ENCODE peak calls at places on chromosome 10, in nine cellular contexts. One of them, this sample, is unnamed.

GRCh38 chr10:33630761-33631160 is 296.3 kb upstream of the NRP1 start:
- DNase-seq in IMR-90: no peak
- DNase-seq in NB4: no peak
- DNase-seq in stomach: no peak
- DNase-seq in fibroblast of pulmonary artery: no peak
- DNase-seq in AG10803: no peak
- DNase-seq in AG09319: no peak
- DNase-seq in GM23338: no peak
- DNase-seq in CD8-positive, alpha-beta T cell: no peak
- DNase-seq in this sample: no peak

GRCh38 chr10:10786334-10787090 is 231.2 kb upstream of the CELF2 start:
- DNase-seq in GM23338: no peak
- DNase-seq in NB4: peak
- DNase-seq in CD8-positive, alpha-beta T cell: no peak
- DNase-seq in IMR-90: peak
- DNase-seq in AG10803: peak
- DNase-seq in stomach: no peak
- DNase-seq in AG09319: no peak
- DNase-seq in fibroblast of pulmonary artery: peak
- DNase-seq in this sample: peak

GRCh38 chr10:78316451-78316931 is 282.8 kb downstream of the RPS24 start:
- DNase-seq in AG10803: peak
- DNase-seq in CD8-positive, alpha-beta T cell: no peak
- DNase-seq in stomach: no peak
- DNase-seq in GM23338: no peak
- DNase-seq in IMR-90: peak
- DNase-seq in fibroblast of pulmonary artery: no peak
- DNase-seq in NB4: no peak
- DNase-seq in AG09319: no peak
- DNase-seq in this sample: peak

GRCh38 chr10:60661627-60662026 is 116.7 kb upstream of the CDK1 start:
- DNase-seq in AG09319: no peak
- DNase-seq in NB4: no peak
- DNase-seq in stomach: no peak
- DNase-seq in CD8-positive, alpha-beta T cell: no peak
- DNase-seq in GM23338: peak
- DNase-seq in fibroblast of pulmonary artery: peak
- DNase-seq in AG10803: peak
- DNase-seq in IMR-90: peak
- DNase-seq in this sample: peak

GRCh38 chr10:84205049-84205852 is 10.9 kb downstream of the CDHR1 start:
- DNase-seq in stomach: peak
- DNase-seq in NB4: peak
- DNase-seq in fibroblast of pulmonary artery: peak
- DNase-seq in AG09319: no peak
- DNase-seq in CD8-positive, alpha-beta T cell: peak
- DNase-seq in AG10803: peak
- DNase-seq in IMR-90: peak
- DNase-seq in GM23338: peak
- DNase-seq in this sample: peak

GRCh38 chr10:13959443-13960359 is 371.0 kb downstream of the FRMD4A start:
- DNase-seq in AG10803: no peak
- DNase-seq in AG09319: no peak
- DNase-seq in GM23338: no peak
- DNase-seq in CD8-positive, alpha-beta T cell: no peak
- DNase-seq in NB4: no peak
- DNase-seq in IMR-90: no peak
- DNase-seq in fibroblast of pulmonary artery: no peak
- DNase-seq in stomach: no peak
- DNase-seq in this sample: no peak

GRCh38 chr10:112832361-112832878 is 117.6 kb upstream of the TCF7L2 start:
- DNase-seq in AG09319: no peak
- DNase-seq in IMR-90: peak
- DNase-seq in NB4: no peak
- DNase-seq in CD8-positive, alpha-beta T cell: no peak
- DNase-seq in AG10803: peak
- DNase-seq in stomach: no peak
- DNase-seq in GM23338: peak
- DNase-seq in fibroblast of pulmonary artery: no peak
- DNase-seq in this sample: no peak

GRCh38 chr10:30002438-30003266 is 56.7 kb downstream of the JCAD start:
- DNase-seq in GM23338: peak
- DNase-seq in AG10803: peak
- DNase-seq in NB4: peak
- DNase-seq in stomach: peak
- DNase-seq in CD8-positive, alpha-beta T cell: peak
- DNase-seq in fibroblast of pulmonary artery: peak
- DNase-seq in AG09319: peak
- DNase-seq in IMR-90: peak
- DNase-seq in this sample: peak

GRCh38 chr10:129768437-129769355 is 195.4 kb downstream of the EBF3 start:
- DNase-seq in fibroblast of pulmonary artery: no peak
- DNase-seq in IMR-90: no peak
- DNase-seq in AG10803: no peak
- DNase-seq in CD8-positive, alpha-beta T cell: peak
- DNase-seq in NB4: peak
- DNase-seq in GM23338: peak
- DNase-seq in stomach: peak
- DNase-seq in AG09319: no peak
- DNase-seq in this sample: no peak

GRCh38 chr10:74135452-74135851 is 15.2 kb downstream of the AP3M1 start:
- DNase-seq in AG10803: no peak
- DNase-seq in CD8-positive, alpha-beta T cell: no peak
- DNase-seq in fibroblast of pulmonary artery: no peak
- DNase-seq in IMR-90: no peak
- DNase-seq in NB4: no peak
- DNase-seq in stomach: no peak
- DNase-seq in GM23338: no peak
- DNase-seq in AG09319: no peak
- DNase-seq in this sample: no peak

GRCh38 chr10:45470098-45471012 is 96.3 kb downstream of the ALOX5 start:
- DNase-seq in AG09319: no peak
- DNase-seq in stomach: no peak
- DNase-seq in CD8-positive, alpha-beta T cell: peak
- DNase-seq in NB4: peak
- DNase-seq in AG10803: peak
- DNase-seq in GM23338: peak
- DNase-seq in fibroblast of pulmonary artery: peak
- DNase-seq in IMR-90: peak
- DNase-seq in this sample: peak

GRCh38 chr10:47370878-47371277 is 13.2 kb downstream of the ZNF488 start:
- DNase-seq in stomach: peak
- DNase-seq in GM23338: no peak
- DNase-seq in NB4: no peak
- DNase-seq in IMR-90: no peak
- DNase-seq in AG10803: no peak
- DNase-seq in CD8-positive, alpha-beta T cell: peak
- DNase-seq in AG09319: no peak
- DNase-seq in fibroblast of pulmonary artery: no peak
- DNase-seq in this sample: no peak

GRCh38 chr10:3397846-3398245 is 225.3 kb upstream of the PITRM1 start:
- DNase-seq in AG09319: no peak
- DNase-seq in AG10803: no peak
- DNase-seq in GM23338: no peak
- DNase-seq in CD8-positive, alpha-beta T cell: no peak
- DNase-seq in stomach: no peak
- DNase-seq in fibroblast of pulmonary artery: no peak
- DNase-seq in NB4: no peak
- DNase-seq in IMR-90: no peak
- DNase-seq in this sample: no peak

GRCh38 chr10:133041101-133041500 is 46.6 kb upstream of the ADGRA1 start:
- DNase-seq in CD8-positive, alpha-beta T cell: no peak
- DNase-seq in stomach: no peak
- DNase-seq in NB4: no peak
- DNase-seq in fibroblast of pulmonary artery: no peak
- DNase-seq in AG10803: no peak
- DNase-seq in IMR-90: no peak
- DNase-seq in AG09319: no peak
- DNase-seq in GM23338: no peak
- DNase-seq in this sample: no peak

GRCh38 chr10:133043541-133044225 is 44.0 kb upstream of the ADGRA1 start:
- DNase-seq in IMR-90: no peak
- DNase-seq in NB4: no peak
- DNase-seq in fibroblast of pulmonary artery: no peak
- DNase-seq in AG09319: no peak
- DNase-seq in GM23338: no peak
- DNase-seq in AG10803: no peak
- DNase-seq in CD8-positive, alpha-beta T cell: no peak
- DNase-seq in stomach: no peak
- DNase-seq in this sample: no peak

GRCh38 chr10:133039823-133040704 is 47.7 kb upstream of the ADGRA1 start:
- DNase-seq in stomach: no peak
- DNase-seq in CD8-positive, alpha-beta T cell: no peak
- DNase-seq in IMR-90: no peak
- DNase-seq in fibroblast of pulmonary artery: no peak
- DNase-seq in NB4: no peak
- DNase-seq in AG09319: no peak
- DNase-seq in AG10803: no peak
- DNase-seq in GM23338: no peak
- DNase-seq in this sample: no peak

GRCh38 chr10:133042816-133043215 is 44.9 kb upstream of the ADGRA1 start:
- DNase-seq in IMR-90: no peak
- DNase-seq in fibroblast of pulmonary artery: no peak
- DNase-seq in stomach: no peak
- DNase-seq in NB4: no peak
- DNase-seq in CD8-positive, alpha-beta T cell: no peak
- DNase-seq in AG09319: no peak
- DNase-seq in AG10803: no peak
- DNase-seq in GM23338: no peak
- DNase-seq in this sample: no peak

DNA sequence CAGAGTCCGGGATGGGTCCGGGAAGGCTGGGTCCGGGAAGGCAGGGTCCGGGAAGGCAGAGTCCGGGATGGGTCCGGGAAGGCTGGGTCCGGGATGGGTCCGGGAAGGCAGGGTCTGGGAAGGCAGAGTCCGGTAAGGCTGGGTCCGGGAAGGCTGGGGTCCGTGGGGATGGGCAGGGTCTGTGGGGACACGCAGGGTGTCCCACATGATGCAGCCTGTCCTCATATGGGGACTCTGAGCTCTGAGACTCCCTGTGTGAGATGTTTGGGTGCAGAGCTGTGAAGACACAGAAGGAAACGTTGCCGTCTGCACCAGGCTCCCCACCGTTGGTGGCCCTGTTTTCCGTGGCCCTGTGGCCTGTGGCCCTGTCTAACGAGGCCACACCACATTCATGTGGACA is 45.7 kb upstream of the ADGRA1 start:
- DNase-seq in GM23338: no peak
- DNase-seq in AG10803: no peak
- DNase-seq in NB4: peak
- DNase-seq in fibroblast of pulmonary artery: no peak
- DNase-seq in CD8-positive, alpha-beta T cell: no peak
- DNase-seq in IMR-90: no peak
- DNase-seq in AG09319: no peak
- DNase-seq in stomach: no peak
- DNase-seq in this sample: no peak
- TF ChIP-seq CTCF in GM23338: no peak
- TF ChIP-seq CTCF in AG10803: no peak
- TF ChIP-seq CTCF in NB4: no peak
- TF ChIP-seq CTCF in fibroblast of pulmonary artery: no peak
- TF ChIP-seq CTCF in CD8-positive, alpha-beta T cell: no peak
- TF ChIP-seq CTCF in IMR-90: no peak
- TF ChIP-seq CTCF in AG09319: no peak
- TF ChIP-seq CTCF in stomach: no peak
- TF ChIP-seq CTCF in this sample: no peak

GRCh38 chr10:131312261-131312801 is 810 bp upstream of the TCERG1L start:
- DNase-seq in fibroblast of pulmonary artery: no peak
- DNase-seq in NB4: no peak
- DNase-seq in CD8-positive, alpha-beta T cell: no peak
- DNase-seq in IMR-90: no peak
- DNase-seq in AG09319: no peak
- DNase-seq in GM23338: peak
- DNase-seq in stomach: no peak
- DNase-seq in AG10803: no peak
- DNase-seq in this sample: no peak
- TF ChIP-seq CTCF in fibroblast of pulmonary artery: no peak
- TF ChIP-seq CTCF in NB4: no peak
- TF ChIP-seq CTCF in CD8-positive, alpha-beta T cell: no peak
- TF ChIP-seq CTCF in IMR-90: no peak
- TF ChIP-seq CTCF in AG09319: peak
- TF ChIP-seq CTCF in GM23338: peak
- TF ChIP-seq CTCF in stomach: no peak
- TF ChIP-seq CTCF in AG10803: no peak
- TF ChIP-seq CTCF in this sample: no peak

GRCh38 chr10:77251297-77252013 is 386.2 kb downstream of the KCNMA1 start:
- DNase-seq in AG09319: no peak
- DNase-seq in CD8-positive, alpha-beta T cell: peak
- DNase-seq in fibroblast of pulmonary artery: peak
- DNase-seq in AG10803: peak
- DNase-seq in GM23338: peak
- DNase-seq in IMR-90: peak
- DNase-seq in NB4: peak
- DNase-seq in stomach: peak
- DNase-seq in this sample: no peak
- TF ChIP-seq CTCF in AG09319: peak
- TF ChIP-seq CTCF in CD8-positive, alpha-beta T cell: peak
- TF ChIP-seq CTCF in fibroblast of pulmonary artery: peak
- TF ChIP-seq CTCF in AG10803: peak
- TF ChIP-seq CTCF in GM23338: peak
- TF ChIP-seq CTCF in IMR-90: peak
- TF ChIP-seq CTCF in NB4: peak
- TF ChIP-seq CTCF in stomach: peak
- TF ChIP-seq CTCF in this sample: peak

GRCh38 chr10:125006921-125007391 is 65.0 kb downstream of the ZRANB1 start:
- DNase-seq in AG10803: peak
- DNase-seq in GM23338: no peak
- DNase-seq in CD8-positive, alpha-beta T cell: no peak
- DNase-seq in IMR-90: peak
- DNase-seq in AG09319: peak
- DNase-seq in NB4: no peak
- DNase-seq in stomach: no peak
- DNase-seq in fibroblast of pulmonary artery: peak
- DNase-seq in this sample: peak

GRCh38 chr10:125009580-125010235 is 67.8 kb downstream of the ZRANB1 start:
- DNase-seq in CD8-positive, alpha-beta T cell: no peak
- DNase-seq in AG10803: no peak
- DNase-seq in GM23338: no peak
- DNase-seq in fibroblast of pulmonary artery: no peak
- DNase-seq in NB4: no peak
- DNase-seq in IMR-90: no peak
- DNase-seq in stomach: no peak
- DNase-seq in AG09319: no peak
- DNase-seq in this sample: no peak

GRCh38 chr10:125007436-125007835 is 65.5 kb downstream of the ZRANB1 start:
- DNase-seq in AG09319: no peak
- DNase-seq in NB4: no peak
- DNase-seq in AG10803: no peak
- DNase-seq in CD8-positive, alpha-beta T cell: no peak
- DNase-seq in fibroblast of pulmonary artery: no peak
- DNase-seq in stomach: no peak
- DNase-seq in GM23338: no peak
- DNase-seq in IMR-90: no peak
- DNase-seq in this sample: no peak

GRCh38 chr10:125010362-125010761 is 68.4 kb downstream of the ZRANB1 start:
- DNase-seq in IMR-90: no peak
- DNase-seq in AG09319: no peak
- DNase-seq in GM23338: no peak
- DNase-seq in NB4: no peak
- DNase-seq in stomach: no peak
- DNase-seq in CD8-positive, alpha-beta T cell: no peak
- DNase-seq in fibroblast of pulmonary artery: no peak
- DNase-seq in AG10803: no peak
- DNase-seq in this sample: no peak

GRCh38 chr10:125008689-125009579 is 67.0 kb downstream of the ZRANB1 start:
- DNase-seq in GM23338: peak
- DNase-seq in stomach: peak
- DNase-seq in AG10803: no peak
- DNase-seq in AG09319: no peak
- DNase-seq in IMR-90: no peak
- DNase-seq in NB4: no peak
- DNase-seq in CD8-positive, alpha-beta T cell: no peak
- DNase-seq in fibroblast of pulmonary artery: no peak
- DNase-seq in this sample: no peak
- TF ChIP-seq CTCF in GM23338: no peak
- TF ChIP-seq CTCF in stomach: no peak
- TF ChIP-seq CTCF in AG10803: no peak
- TF ChIP-seq CTCF in AG09319: no peak
- TF ChIP-seq CTCF in IMR-90: no peak
- TF ChIP-seq CTCF in NB4: no peak
- TF ChIP-seq CTCF in CD8-positive, alpha-beta T cell: no peak
- TF ChIP-seq CTCF in fibroblast of pulmonary artery: no peak
- TF ChIP-seq CTCF in this sample: no peak